ENCODE peak calls at places on chromosomes 3 and 15, in five cellular contexts. N is left ventricle myocardium inferior, B is upper lobe of right lung, M is choroid plexus epithelial cell, C is OCI-LY7. U is an unnamed sample.

GRCh38 chr3:124504332-124505059 is 225.8 kb upstream of the UMPS start:
- DNase-seq in N (no peak), C (no peak), B (peak), M (peak), U (no peak)

GRCh38 chr3:158802399-158803023 is 657 bp downstream of the MFSD1 start:
- DNase-seq in M (no peak), N (no peak), C (peak), B (no peak), U (peak)

GRCh38 chr3:156509209-156510174 is 45.4 kb downstream of the SSR3 start:
- DNase-seq in N (no peak), M (peak), C (peak), B (no peak), U (peak)

GRCh38 chr3:197599089-197599765 is 43.5 kb upstream of the BDH1 start:
- DNase-seq in M (peak), B (peak), N (peak), C (peak), U (peak)

GRCh38 chr3:76731471-76731870 is 308.4 kb upstream of the ROBO2 start:
- DNase-seq in B (no peak), M (no peak), N (no peak), C (no peak), U (no peak)

GRCh38 chr3:46910166-46910760 is 32.7 kb downstream of the PTH1R start:
- DNase-seq in M (no peak), B (peak), C (no peak), N (no peak), U (no peak)

GRCh38 chr15:60972301-60972700 is 256.8 kb downstream of the RORA start:
- DNase-seq in C (no peak), M (peak), N (no peak), B (no peak), U (no peak)

GRCh38 chr15:32936283-32936918 is 218.6 kb downstream of the GREM1 start:
- DNase-seq in B (no peak), N (no peak), M (peak), C (peak), U (peak)

GRCh38 chr3:3798641-3799113 is 554 bp upstream of the LRRN1 start:
- DNase-seq in N (no peak), C (no peak), M (no peak), B (peak), U (no peak)

GRCh38 chr15:72809329-72809728 is 25.8 kb upstream of the ADPGK start:
- DNase-seq in M (no peak), B (no peak), N (no peak), C (no peak), U (no peak)

GRCh38 chr3:72818092-72818721 is 30.0 kb downstream of the SHQ1 start:
- DNase-seq in N (no peak), B (no peak), M (peak), C (peak), U (peak)

GRCh38 chr3:133722935-133723334 is 23.3 kb upstream of the TF start:
- DNase-seq in B (no peak), N (no peak), M (no peak), C (no peak), U (no peak)

GRCh38 chr15:41965441-41966413 is 6.6 kb downstream of the EHD4 start:
- DNase-seq in C (no peak), M (no peak), N (peak), B (no peak), U (no peak)

GRCh38 chr3:178244653-178245384 is 291.4 kb upstream of the KCNMB2 start:
- DNase-seq in C (no peak), N (no peak), B (no peak), M (no peak), U (no peak)

GRCh38 chr3:126266291-126266840 is 86.0 kb upstream of the ALDH1L1 start:
- DNase-seq in B (peak), M (peak), N (peak), C (no peak), U (no peak)
- H3K4me3 ChIP-seq in B (peak), M (no peak), N (peak), C (no peak), U (no peak)

GRCh38 chr3:170078620-170079281 is 41.0 kb downstream of the GPR160 start:
- DNase-seq in B (no peak), C (peak), M (peak), N (no peak), U (no peak)
- TF ChIP-seq CTCF in B (no peak), C (peak), M (peak), N (no peak), U (no peak)

DNA sequence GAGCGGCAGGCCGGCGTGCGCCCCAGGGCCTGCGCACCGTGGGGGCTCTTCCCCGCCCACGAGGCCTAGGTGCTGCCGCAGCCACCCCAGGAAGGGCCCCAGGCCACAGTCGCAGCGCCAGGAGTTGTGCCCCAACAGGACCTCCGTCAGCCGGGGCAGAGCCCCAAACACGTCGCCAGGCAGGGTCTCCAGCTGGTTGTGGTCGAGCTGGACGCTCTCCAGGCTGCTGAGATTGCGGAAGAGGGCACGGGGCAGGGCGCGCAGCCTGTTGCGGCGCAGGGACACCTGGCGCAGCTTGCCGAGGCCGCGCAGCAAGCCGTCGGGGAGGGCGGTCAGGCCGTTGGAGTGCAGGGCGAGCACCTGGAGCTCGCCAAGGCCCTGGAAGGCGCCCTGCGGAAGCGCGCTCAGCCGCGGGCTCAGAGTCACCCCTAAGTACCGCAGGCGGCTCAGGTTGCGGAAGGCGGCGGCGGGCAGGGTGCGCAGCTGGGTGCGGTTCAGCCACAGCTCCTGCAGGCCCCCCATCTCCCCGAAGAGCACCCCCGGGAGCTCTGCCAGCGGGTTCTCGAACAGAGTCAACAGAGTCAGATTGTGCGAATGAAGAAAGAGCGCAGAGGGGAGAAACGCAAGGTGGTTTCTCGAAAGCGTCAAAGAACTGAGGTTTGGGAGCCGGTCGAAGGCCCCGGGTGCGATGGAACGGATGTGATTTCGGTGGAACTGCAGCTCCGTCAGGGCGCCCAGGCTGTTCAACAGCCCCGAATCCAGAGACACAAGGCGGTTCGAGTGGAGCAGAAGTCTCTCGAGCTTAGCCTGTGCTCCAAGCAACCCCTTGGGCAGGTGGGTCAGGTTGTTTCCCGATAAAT is 1.9 kb downstream of the GP5 start:
- DNase-seq in C (no peak), N (no peak), B (peak), M (peak), U (no peak)
- H3K4me3 ChIP-seq in C (no peak), N (peak), B (peak), M (no peak), U (no peak)

GRCh38 chr15:65856821-65857455 is 12.4 kb upstream of the RAB11A start:
- DNase-seq in B (peak), N (peak), C (peak), M (peak), U (peak)
- TF ChIP-seq CTCF in B (peak), N (peak), C (peak), M (peak), U (peak)

DNA sequence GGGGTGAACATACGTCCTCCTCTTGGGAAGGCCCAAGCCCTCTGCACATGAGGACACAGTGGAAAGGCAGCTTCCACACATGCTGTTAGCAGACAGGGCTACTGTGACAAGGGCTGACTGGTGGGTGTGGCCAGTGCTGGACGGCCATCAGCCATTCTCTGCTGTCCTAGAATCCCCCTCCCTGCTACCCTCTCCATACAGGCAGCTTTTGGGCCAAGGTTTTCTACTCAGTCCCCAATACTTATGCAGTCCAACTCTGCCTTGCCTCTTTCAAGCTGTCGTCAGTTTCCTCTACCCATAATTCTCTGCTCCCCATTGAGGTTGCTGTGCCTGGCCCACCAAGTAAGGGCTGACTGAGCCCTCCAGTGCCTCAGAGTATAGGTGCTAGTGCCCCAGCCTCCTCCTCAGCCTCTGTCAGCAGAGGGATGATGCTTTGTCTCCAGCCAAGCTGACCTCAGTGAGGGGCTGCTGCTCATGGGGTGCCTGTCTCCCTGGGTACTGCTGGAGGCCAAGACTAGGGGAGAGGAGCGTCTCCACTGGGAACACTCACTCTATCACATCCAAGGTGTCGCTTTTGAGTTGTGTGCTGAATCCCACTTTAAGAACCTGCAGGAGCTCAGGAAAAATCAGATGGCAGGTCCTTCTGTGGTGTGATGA is 2.8 kb downstream of the LOXL1 start:
- DNase-seq in C (no peak), M (no peak), B (no peak), N (peak), U (no peak)
- H3K4me3 ChIP-seq in C (no peak), M (peak), B (no peak), N (peak), U (no peak)

DNA sequence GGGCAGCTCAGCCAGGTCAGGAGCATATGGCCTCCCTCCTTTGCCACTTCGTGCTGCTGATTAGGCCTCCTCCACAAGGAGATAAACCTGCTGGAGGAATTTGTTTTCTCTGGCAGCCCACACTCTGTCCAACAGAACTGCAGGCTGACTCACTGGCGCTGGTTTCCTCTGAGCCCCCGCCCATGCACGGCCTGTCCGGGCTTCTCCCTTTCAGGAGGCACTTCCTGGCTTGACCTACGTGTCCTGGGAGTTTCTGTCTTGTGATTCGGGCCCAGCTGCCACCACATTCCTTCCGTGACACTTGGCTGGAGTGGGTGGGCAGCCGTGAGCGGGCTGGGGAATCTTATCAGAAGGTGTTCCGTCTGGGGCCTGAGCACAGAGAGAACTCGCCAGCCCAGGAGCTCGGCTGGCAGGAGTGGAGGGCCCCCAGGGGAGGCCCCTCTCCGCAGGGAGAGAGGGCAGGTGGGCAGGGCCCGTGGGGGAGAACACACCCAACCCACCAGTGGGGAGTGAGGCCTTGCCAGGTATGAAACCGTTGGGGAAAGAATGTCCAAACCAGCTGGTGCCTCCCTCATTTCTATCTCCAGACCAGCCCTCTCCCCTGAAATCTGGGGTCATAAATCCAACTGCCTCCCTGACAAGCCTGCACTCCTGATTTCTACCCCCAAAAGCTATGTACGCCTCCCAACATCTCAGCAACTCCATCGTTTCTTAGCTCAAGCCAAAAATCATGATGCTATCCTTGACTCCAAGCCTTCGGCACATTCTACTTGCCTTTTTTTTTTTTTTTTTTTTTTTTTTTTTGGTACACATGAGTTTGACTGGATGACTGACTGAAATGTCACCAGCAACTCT is 110.6 kb upstream of the MEF2A start:
- DNase-seq in N (peak), M (peak), C (no peak), B (peak), U (no peak)
- TF ChIP-seq CTCF in N (peak), M (peak), C (no peak), B (no peak), U (no peak)

GRCh38 chr3:143247007-143247563 is 127.5 kb downstream of the CHST2 start:
- DNase-seq in B (no peak), N (no peak), M (no peak), C (no peak), U (no peak)

GRCh38 chr3:143256416-143256815 is 136.8 kb downstream of the CHST2 start:
- DNase-seq in B (no peak), C (no peak), M (no peak), N (no peak), U (no peak)

GRCh38 chr3:143255725-143256124 is 136.2 kb downstream of the CHST2 start:
- DNase-seq in C (no peak), M (no peak), N (no peak), B (no peak), U (no peak)

GRCh38 chr3:143249014-143249413 is 129.4 kb downstream of the CHST2 start:
- DNase-seq in B (no peak), C (no peak), N (no peak), M (no peak), U (no peak)

GRCh38 chr3:143252931-143253330 is 133.4 kb downstream of the CHST2 start:
- DNase-seq in B (no peak), N (no peak), C (no peak), M (no peak), U (no peak)
- H3K4me3 ChIP-seq in B (no peak), N (no peak), C (no peak), M (no peak), U (no peak)

GRCh38 chr3:69695443-69695842 is 43.8 kb upstream of the MITF start:
- DNase-seq in B (no peak), M (no peak), C (no peak), N (no peak), U (no peak)
- TF ChIP-seq CTCF in B (no peak), M (no peak), C (no peak), N (no peak), U (no peak)

DNA sequence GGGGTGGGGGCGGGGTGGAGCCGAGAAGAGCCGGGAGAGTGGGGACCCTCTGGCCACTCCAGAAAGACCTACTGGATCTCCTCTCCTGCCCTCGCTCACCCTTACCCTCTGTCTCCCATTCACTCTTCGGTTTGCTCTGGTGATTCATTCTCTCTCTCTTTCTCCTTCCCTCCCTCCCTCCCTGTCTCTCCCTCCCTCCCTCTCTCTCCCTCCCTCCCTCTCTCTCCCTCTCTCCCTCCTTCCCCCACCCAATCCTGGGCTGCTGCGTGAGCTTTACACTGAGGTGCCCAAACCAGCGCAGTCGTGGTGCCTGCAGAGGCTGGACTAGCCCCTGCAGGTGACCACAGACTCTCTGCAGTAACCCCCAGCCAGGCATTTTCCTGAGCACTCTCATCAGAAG is 32.2 kb upstream of the ADAMTS17 start:
- DNase-seq in B (no peak), C (no peak), N (no peak), M (no peak), U (no peak)
- H3K4me3 ChIP-seq in B (peak), C (no peak), N (peak), M (no peak), U (no peak)

DNA sequence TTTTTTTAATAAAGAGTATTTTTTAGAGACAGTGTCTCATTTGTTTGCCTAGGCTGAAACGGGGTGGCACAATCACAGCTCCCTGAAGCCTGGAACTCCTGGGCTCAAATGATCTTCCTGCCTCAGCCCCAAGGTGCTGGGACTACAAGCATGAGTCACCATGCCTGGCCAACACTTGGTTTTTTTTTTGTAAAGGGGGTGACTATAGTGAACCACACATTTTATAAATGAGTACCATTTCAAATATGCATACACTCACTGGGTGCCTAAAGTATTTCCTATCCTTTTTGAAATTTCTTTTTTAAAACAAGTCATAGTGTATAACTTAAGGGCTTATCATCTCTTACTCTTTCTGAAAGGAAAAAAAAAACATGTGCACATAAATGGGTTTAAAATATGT is 325.2 kb upstream of the MEIS2 start:
- DNase-seq in C (no peak), N (no peak), M (no peak), B (no peak), U (no peak)
- TF ChIP-seq CTCF in C (no peak), N (no peak), M (no peak), B (no peak), U (no peak)